ENCODE peak calls at places on chromosomes 2 and 18, in four cellular contexts. One of them, this sample, is unnamed.

GRCh38 chr18:49988101-49988500 is 174.8 kb upstream of the ACAA2 start:
- DNase-seq in transverse colon: no peak
- DNase-seq in HepG2: no peak
- DNase-seq in PC-9: no peak
- DNase-seq in this sample: no peak

GRCh38 chr2:72363406-72363805 is 215.7 kb upstream of the CYP26B1 start:
- DNase-seq in transverse colon: no peak
- DNase-seq in HepG2: no peak
- DNase-seq in PC-9: no peak
- DNase-seq in this sample: no peak

GRCh38 chr2:6417050-6417449 is 448.7 kb downstream of the CMPK2 start:
- DNase-seq in transverse colon: no peak
- DNase-seq in HepG2: no peak
- DNase-seq in PC-9: no peak
- DNase-seq in this sample: no peak

GRCh38 chr2:175880-176800 is 87.7 kb downstream of the SH3YL1 start:
- DNase-seq in transverse colon: no peak
- DNase-seq in HepG2: peak
- DNase-seq in PC-9: no peak
- DNase-seq in this sample: no peak

GRCh38 chr2:217456016-217456415 is 546.8 kb downstream of the TNS1 start:
- DNase-seq in transverse colon: no peak
- DNase-seq in HepG2: no peak
- DNase-seq in PC-9: no peak
- DNase-seq in this sample: no peak

GRCh38 chr2:128550389-128550788 is 231.7 kb upstream of the HS6ST1 start:
- DNase-seq in transverse colon: no peak
- DNase-seq in HepG2: no peak
- DNase-seq in PC-9: no peak
- DNase-seq in this sample: no peak

GRCh38 chr2:99507964-99508818 is 18.4 kb upstream of the REV1 start:
- DNase-seq in transverse colon: no peak
- DNase-seq in HepG2: no peak
- DNase-seq in PC-9: no peak
- DNase-seq in this sample: no peak

GRCh38 chr18:2978626-2979025 is 34.3 kb downstream of the LPIN2 start:
- DNase-seq in transverse colon: no peak
- DNase-seq in HepG2: no peak
- DNase-seq in PC-9: no peak
- DNase-seq in this sample: no peak

GRCh38 chr2:43274055-43274454 is 47.6 kb upstream of the ZFP36L2 start:
- DNase-seq in transverse colon: no peak
- DNase-seq in HepG2: no peak
- DNase-seq in PC-9: no peak
- DNase-seq in this sample: no peak

GRCh38 chr18:77129150-77129551 is 3.4 kb downstream of the MBP start:
- DNase-seq in transverse colon: no peak
- DNase-seq in HepG2: no peak
- DNase-seq in PC-9: peak
- DNase-seq in this sample: no peak

GRCh38 chr2:12397861-12398260 is 318.9 kb upstream of the TRIB2 start:
- DNase-seq in transverse colon: no peak
- DNase-seq in HepG2: no peak
- DNase-seq in PC-9: no peak
- DNase-seq in this sample: no peak

GRCh38 chr2:241820625-241821384 is 11.8 kb downstream of the NEU4 start:
- DNase-seq in transverse colon: peak
- DNase-seq in HepG2: no peak
- DNase-seq in PC-9: no peak
- DNase-seq in this sample: peak

GRCh38 chr18:36733150-36733549 is 95.7 kb downstream of the TPGS2 start:
- DNase-seq in transverse colon: no peak
- DNase-seq in HepG2: no peak
- DNase-seq in PC-9: no peak
- DNase-seq in this sample: no peak
- TF ChIP-seq CTCF in transverse colon: no peak
- TF ChIP-seq CTCF in HepG2: no peak
- TF ChIP-seq CTCF in PC-9: no peak
- TF ChIP-seq CTCF in this sample: no peak

GRCh38 chr2:47654790-47655562 is 128.0 kb upstream of the MSH6 start:
- DNase-seq in transverse colon: peak
- DNase-seq in HepG2: no peak
- DNase-seq in PC-9: peak
- DNase-seq in this sample: no peak

GRCh38 chr2:47653036-47653435 is 129.9 kb upstream of the MSH6 start:
- DNase-seq in transverse colon: no peak
- DNase-seq in HepG2: no peak
- DNase-seq in PC-9: no peak
- DNase-seq in this sample: no peak

GRCh38 chr2:47652041-47652713 is 130.8 kb upstream of the MSH6 start:
- DNase-seq in transverse colon: no peak
- DNase-seq in HepG2: no peak
- DNase-seq in PC-9: no peak
- DNase-seq in this sample: no peak

GRCh38 chr2:47655563-47655880 is 127.4 kb upstream of the MSH6 start:
- DNase-seq in transverse colon: no peak
- DNase-seq in HepG2: no peak
- DNase-seq in PC-9: no peak
- DNase-seq in this sample: no peak

GRCh38 chr2:47653909-47654789 is 128.8 kb upstream of the MSH6 start:
- DNase-seq in transverse colon: peak
- DNase-seq in HepG2: peak
- DNase-seq in PC-9: peak
- DNase-seq in this sample: peak
- TF ChIP-seq CTCF in transverse colon: no peak
- TF ChIP-seq CTCF in HepG2: peak
- TF ChIP-seq CTCF in PC-9: peak
- TF ChIP-seq CTCF in this sample: no peak

GRCh38 chr2:15588329-15588919 is 3.2 kb upstream of the DDX1 start:
- DNase-seq in transverse colon: peak
- DNase-seq in HepG2: peak
- DNase-seq in PC-9: peak
- DNase-seq in this sample: peak
- TF ChIP-seq CTCF in transverse colon: peak
- TF ChIP-seq CTCF in HepG2: peak
- TF ChIP-seq CTCF in PC-9: peak
- TF ChIP-seq CTCF in this sample: peak

DNA sequence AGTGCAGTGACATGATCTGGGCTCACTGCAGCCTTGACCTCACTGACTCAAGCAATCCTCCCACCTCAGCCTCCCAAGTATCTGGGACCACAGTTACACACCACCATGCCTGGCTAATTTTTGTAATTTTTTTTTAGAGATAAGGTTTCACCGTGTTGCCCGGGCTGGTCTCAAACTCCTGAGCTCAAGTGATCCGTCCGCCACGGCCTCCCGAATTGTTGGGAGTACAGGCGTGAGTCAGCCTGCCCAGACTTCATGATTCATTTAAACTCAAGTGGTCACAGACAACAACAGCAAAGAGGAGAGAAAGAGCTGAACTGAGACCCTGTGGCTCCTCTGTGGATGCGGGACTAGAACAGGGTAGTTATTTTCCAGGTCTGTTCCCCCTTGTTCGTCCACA is 83.0 kb downstream of the TSHZ1 start:
- DNase-seq in transverse colon: no peak
- DNase-seq in HepG2: no peak
- DNase-seq in PC-9: no peak
- DNase-seq in this sample: no peak
- TF ChIP-seq CTCF in transverse colon: no peak
- TF ChIP-seq CTCF in HepG2: no peak
- TF ChIP-seq CTCF in PC-9: no peak
- TF ChIP-seq CTCF in this sample: no peak

GRCh38 chr2:150567771-150568278 is 80.4 kb upstream of the RND3 start:
- DNase-seq in transverse colon: no peak
- DNase-seq in HepG2: no peak
- DNase-seq in PC-9: no peak
- DNase-seq in this sample: no peak

GRCh38 chr2:150570712-150571111 is 83.2 kb upstream of the RND3 start:
- DNase-seq in transverse colon: no peak
- DNase-seq in HepG2: no peak
- DNase-seq in PC-9: no peak
- DNase-seq in this sample: no peak

GRCh38 chr2:150571121-150571520 is 83.7 kb upstream of the RND3 start:
- DNase-seq in transverse colon: no peak
- DNase-seq in HepG2: no peak
- DNase-seq in PC-9: no peak
- DNase-seq in this sample: no peak

GRCh38 chr2:150572194-150572766 is 84.8 kb upstream of the RND3 start:
- DNase-seq in transverse colon: no peak
- DNase-seq in HepG2: no peak
- DNase-seq in PC-9: no peak
- DNase-seq in this sample: no peak

GRCh38 chr2:150569761-150570160 is 82.3 kb upstream of the RND3 start:
- DNase-seq in transverse colon: no peak
- DNase-seq in HepG2: no peak
- DNase-seq in PC-9: no peak
- DNase-seq in this sample: no peak
- TF ChIP-seq CTCF in transverse colon: no peak
- TF ChIP-seq CTCF in HepG2: no peak
- TF ChIP-seq CTCF in PC-9: no peak
- TF ChIP-seq CTCF in this sample: no peak

This sample was measured in pancreas.